ENCODE peak calls at places on chromosome 22, in four cellular contexts. U is HFFc6, Q is non-pigmented ciliary epithelial cell, S is cardiac fibroblast. Y is an unnamed sample.

GRCh38 chr22:44532466-44533025 is 34.5 kb upstream of the RTL6 start:
- DNase-seq in S (no peak), U (no peak), Q (no peak), Y (no peak)

GRCh38 chr22:47201996-47202818 is 439.8 kb downstream of the TBC1D22A start:
- DNase-seq in S (no peak), Q (no peak), U (no peak), Y (no peak)

GRCh38 chr22:46581580-46582244 is 38.5 kb upstream of the GRAMD4 start:
- DNase-seq in S (no peak), U (no peak), Q (no peak), Y (no peak)

GRCh38 chr22:36405671-36406070 is 17.9 kb upstream of the MYH9 start:
- DNase-seq in S (peak), Q (no peak), U (no peak), Y (peak)

GRCh38 chr22:41271787-41272186 is 14.2 kb downstream of the RANGAP1 start:
- DNase-seq in S (no peak), U (no peak), Q (no peak), Y (no peak)

GRCh38 chr22:17300926-17301325 is 68.3 kb upstream of the CECR2 start:
- DNase-seq in U (no peak), Q (no peak), S (no peak), Y (no peak)

GRCh38 chr22:43237280-43237679 is 50.3 kb upstream of the TTLL12 start:
- DNase-seq in S (no peak), Q (no peak), U (no peak), Y (no peak)

GRCh38 chr22:41939981-41940852 is 6.7 kb downstream of the CENPM start:
- DNase-seq in S (no peak), Q (no peak), U (no peak), Y (no peak)

GRCh38 chr22:25119609-25120008 is 80.0 kb upstream of the CRYBB3 start:
- DNase-seq in S (no peak), U (no peak), Q (no peak), Y (no peak)

GRCh38 chr22:22936915-22937656 is 49.5 kb downstream of the IGLL5 start:
- DNase-seq in U (no peak), Q (no peak), S (no peak), Y (no peak)

GRCh38 chr22:19779685-19780268 is 19.2 kb downstream of the TBX1 start:
- DNase-seq in Q (no peak), U (no peak), S (no peak), Y (no peak)

GRCh38 chr22:36467946-36468345 is 13.5 kb downstream of the TXN2 start:
- DNase-seq in Q (peak), S (peak), U (peak), Y (peak)

GRCh38 chr22:36147196-36147788 is 13.3 kb downstream of the APOL3 start:
- DNase-seq in S (peak), U (no peak), Q (no peak), Y (no peak)